ENCODE peak calls at places on chromosomes 6 and 20, in four cellular contexts. J, H, N and W are unnamed samples.

GRCh38 chr6:105890521-105891244 is 195.5 kb upstream of the PRDM1 start:
- DNase-seq in N (no peak), H (no peak), J (no peak), W (no peak)

GRCh38 chr6:160421854-160422253 is 73.7 kb downstream of the SLC22A3 start:
- DNase-seq in H (no peak), J (no peak), N (no peak), W (no peak)

GRCh38 chr20:40230486-40230885 is 458.6 kb downstream of the MAFB start:
- DNase-seq in J (no peak), H (no peak), N (no peak), W (no peak)

GRCh38 chr6:53986721-53987526 is 124.3 kb upstream of the MLIP start:
- DNase-seq in N (no peak), J (no peak), H (no peak), W (no peak)

GRCh38 chr6:56992703-56993102 is 37.8 kb downstream of the BEND6 start:
- DNase-seq in J (no peak), N (no peak), H (no peak), W (no peak)

GRCh38 chr6:56899311-56899710 is 55.6 kb upstream of the BEND6 start:
- DNase-seq in N (no peak), H (no peak), J (no peak), W (no peak)

GRCh38 chr6:132068766-132069165 is 117.6 kb upstream of the CCN2 start:
- DNase-seq in N (no peak), H (no peak), J (no peak), W (no peak)

GRCh38 chr6:141922898-141923297 is 209.8 kb upstream of the GJE1 start:
- DNase-seq in J (no peak), H (no peak), N (no peak), W (no peak)

GRCh38 chr6:137917518-137917917 is 50.5 kb downstream of the TNFAIP3 start:
- DNase-seq in H (no peak), N (no peak), J (no peak), W (no peak)

GRCh38 chr6:119043265-119043664 is 35.2 kb downstream of the FAM184A start:
- DNase-seq in J (no peak), N (no peak), H (no peak), W (no peak)

GRCh38 chr6:6494677-6495076 is 93.8 kb upstream of the LY86 start:
- DNase-seq in N (peak), J (peak), H (peak), W (peak)

GRCh38 chr6:166330612-166331011 is 11.7 kb downstream of the SFT2D1 start:
- DNase-seq in N (peak), H (peak), J (peak), W (no peak)

GRCh38 chr6:9851541-9852380 is 563.1 kb downstream of the TFAP2A start:
- DNase-seq in H (no peak), N (peak), J (no peak), W (no peak)

GRCh38 chr6:15020114-15020770 is 225.6 kb upstream of the JARID2 start:
- DNase-seq in H (no peak), N (no peak), J (no peak), W (no peak)

GRCh38 chr20:45041464-45042337 is 59.2 kb downstream of the KCNS1 start:
- DNase-seq in J (no peak), H (no peak), N (no peak), W (no peak)

GRCh38 chr6:106908386-106908840 is 66.1 kb downstream of the CD24 start:
- DNase-seq in N (no peak), H (no peak), J (no peak), W (no peak)

GRCh38 chr6:128631031-128631430 is 110.6 kb upstream of the PTPRK start:
- DNase-seq in J (no peak), N (no peak), H (no peak), W (no peak)

GRCh38 chr6:29708432-29709177 is 14.6 kb upstream of the HLA-F start:
- DNase-seq in J (no peak), H (no peak), N (no peak), W (peak)

GRCh38 chr20:275791-276190 is 14.8 kb downstream of the C20orf96 start:
- DNase-seq in J (no peak), N (no peak), H (no peak), W (no peak)

GRCh38 chr6:56199956-56200355 is 47.4 kb downstream of the COL21A1 start:
- DNase-seq in J (no peak), H (no peak), N (no peak), W (no peak)

GRCh38 chr6:10759312-10759839 is 11.8 kb downstream of the TMEM14B start:
- DNase-seq in J (peak), H (peak), N (peak), W (no peak)

GRCh38 chr6:7085911-7086310 is 21.9 kb upstream of the RREB1 start:
- DNase-seq in N (no peak), J (no peak), H (no peak), W (no peak)

GRCh38 chr6:125182237-125183018 is 28.9 kb downstream of the TPD52L1 start:
- DNase-seq in J (no peak), N (no peak), H (no peak), W (no peak)

GRCh38 chr20:56945057-56945456 is 316.0 kb downstream of the TFAP2C start:
- DNase-seq in H (no peak), J (no peak), N (no peak), W (no peak)

GRCh38 chr6:111534366-111534765 is 51.3 kb upstream of the REV3L start:
- DNase-seq in N (no peak), J (no peak), H (no peak), W (no peak)

GRCh38 chr6:30163090-30163917 is at the start of gene TRIM15:
- DNase-seq in N (no peak), H (no peak), J (peak), W (no peak)

GRCh38 chr20:14775778-14776177 is 438.4 kb upstream of the FLRT3 start:
- DNase-seq in J (peak), H (no peak), N (no peak), W (no peak)

GRCh38 chr6:35259946-35260626 is 551 bp downstream of the ZNF76 start:
- DNase-seq in J (peak), H (peak), N (peak), W (peak)

GRCh38 chr6:139597087-139597763 is 222.8 kb upstream of the CITED2 start:
- DNase-seq in J (no peak), N (no peak), H (no peak), W (no peak)

GRCh38 chr6:159257846-159258245 is 88.6 kb downstream of the FNDC1 start:
- DNase-seq in N (no peak), J (no peak), H (no peak), W (no peak)

GRCh38 chr6:149646599-149646998 is 1.9 kb downstream of the KATNA1 start:
- DNase-seq in N (no peak), H (no peak), J (no peak), W (no peak)

GRCh38 chr20:22984611-22985010 is 50.5 kb upstream of the SSTR4 start:
- DNase-seq in J (no peak), H (no peak), N (no peak), W (no peak)

GRCh38 chr6:56374841-56375369 is 127.5 kb upstream of the COL21A1 start:
- DNase-seq in N (no peak), H (no peak), J (no peak), W (no peak)

GRCh38 chr6:157317129-157317814 is 6.0 kb downstream of the TMEM242 start:
- DNase-seq in H (peak), N (peak), J (peak), W (no peak)

GRCh38 chr6:165605182-165605875 is 57.7 kb downstream of the PDE10A start:
- DNase-seq in J (no peak), N (no peak), H (no peak), W (no peak)

GRCh38 chr6:108559097-108559883 is 1.4 kb upstream of the FOXO3 start:
- DNase-seq in H (peak), N (peak), J (peak), W (no peak)

GRCh38 chr6:43192911-43193310 is 10.9 kb downstream of the CUL9 start:
- DNase-seq in H (no peak), J (no peak), N (no peak), W (no peak)

DNA sequence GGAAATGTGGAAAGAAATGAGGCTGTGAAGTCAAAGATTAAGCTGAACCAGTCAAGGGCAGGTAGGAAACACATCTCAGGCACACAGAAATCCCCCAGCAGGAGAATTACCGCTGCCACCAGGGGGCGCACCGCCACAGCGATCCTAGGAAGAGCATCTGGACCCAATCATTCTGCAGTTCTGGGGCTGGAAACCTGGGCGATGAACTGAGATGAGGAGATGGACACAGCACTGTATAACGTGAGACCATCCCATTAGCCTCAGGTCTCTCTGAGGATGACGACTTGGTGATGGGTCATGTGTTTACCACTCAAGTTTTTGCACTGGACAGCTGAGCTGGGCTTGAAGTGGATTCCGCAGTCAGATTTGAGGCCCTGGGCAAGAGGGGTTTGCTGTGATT is 6.4 kb upstream of the SLC24A3 start:
- DNase-seq in N (peak), J (peak), H (peak), W (peak)
- TF ChIP-seq CHD4 in N (no peak), J (no peak), H (no peak), W (no peak)

DNA sequence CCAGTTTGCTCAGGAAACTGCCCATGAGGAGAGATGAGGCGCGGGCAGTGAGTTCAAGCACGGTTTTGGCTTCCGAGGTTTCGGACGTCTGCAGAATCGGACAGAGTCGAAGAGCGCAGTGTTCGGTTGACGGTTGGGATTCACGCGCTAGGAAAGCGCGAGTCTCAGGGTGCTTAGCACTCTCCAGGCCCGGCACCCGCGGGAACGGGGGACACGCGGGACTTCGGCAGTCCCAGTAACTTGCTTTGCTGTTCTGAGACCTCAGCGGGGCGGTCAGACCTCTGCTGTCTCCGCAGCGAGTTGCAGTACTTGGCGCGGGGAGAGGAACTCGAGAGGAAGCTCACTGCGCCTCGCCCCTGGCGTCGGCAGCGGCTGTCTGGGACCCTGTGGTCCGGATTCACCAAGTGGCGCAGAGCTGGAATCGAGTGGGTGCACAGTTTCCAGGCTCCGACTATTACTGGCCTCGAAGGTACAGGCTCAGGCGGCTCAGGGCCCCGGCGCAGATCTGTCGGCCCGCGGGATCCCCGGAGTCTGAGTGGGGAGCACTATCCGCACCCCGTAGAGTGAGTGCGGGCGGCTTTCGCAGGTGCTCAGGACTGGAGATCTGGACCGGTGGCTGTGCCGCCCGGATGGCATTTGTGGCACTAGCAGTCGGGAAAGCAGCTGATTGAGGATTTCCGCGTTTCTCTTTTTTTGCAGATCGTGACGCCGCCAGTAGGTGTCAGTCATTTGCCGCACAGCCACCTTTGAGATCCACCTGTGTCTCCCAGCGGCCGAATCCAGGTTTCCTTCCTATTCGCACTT is at the start of gene POM121L2:
- DNase-seq in N (peak), H (no peak), J (peak), W (no peak)
- TF ChIP-seq CHD4 in N (no peak), H (no peak), J (no peak), W (no peak)

GRCh38 chr6:34196116-34196832 is 40.4 kb upstream of the HMGA1 start:
- DNase-seq in N (peak), H (peak), J (no peak), W (peak)
- TF ChIP-seq CHD4 in N (no peak), H (peak), J (no peak), W (no peak)

GRCh38 chr20:58574014-58574413 is 58.8 kb upstream of the APCDD1L start:
- DNase-seq in H (no peak), J (no peak), N (no peak), W (no peak)

GRCh38 chr20:58571341-58571941 is 56.2 kb upstream of the APCDD1L start:
- DNase-seq in J (no peak), H (no peak), N (no peak), W (no peak)

GRCh38 chr20:58573257-58573656 is 58.1 kb upstream of the APCDD1L start:
- DNase-seq in J (no peak), H (no peak), N (no peak), W (no peak)

GRCh38 chr20:58570181-58570859 is 55.1 kb upstream of the APCDD1L start:
- DNase-seq in N (no peak), H (no peak), J (no peak), W (no peak)

GRCh38 chr20:58571942-58572666 is 56.9 kb upstream of the APCDD1L start:
- DNase-seq in J (no peak), H (no peak), N (no peak), W (no peak)
- TF ChIP-seq CHD4 in J (no peak), H (no peak), N (no peak), W (no peak)

GRCh38 chr20:49929142-49929494 is 7.1 kb upstream of the RNF114 start:
- DNase-seq in J (no peak), N (no peak), H (no peak), W (no peak)

GRCh38 chr20:49924247-49924646 is 8.9 kb upstream of the SPATA2 start:
- DNase-seq in H (no peak), J (no peak), N (no peak), W (no peak)

GRCh38 chr20:49925901-49926454 is 10.2 kb upstream of the RNF114 start:
- DNase-seq in J (no peak), H (no peak), N (no peak), W (no peak)

GRCh38 chr20:49928411-49929141 is 7.6 kb upstream of the RNF114 start:
- DNase-seq in J (peak), H (peak), N (peak), W (no peak)
- TF ChIP-seq CHD4 in J (peak), H (no peak), N (no peak), W (no peak)